ENCODE peak calls at places on chromosome 15, in five cellular contexts. D, Y, O, X and B are unnamed samples. For H3K36me3, the result is how much of the 10 kb centered on the place peaks cover.

GRCh38 chr15:90706394-90707327 is 10.5 kb upstream of the BLM start:
- DNase-seq in X (no peak), D (no peak), Y (no peak), O (no peak), B (no peak)

GRCh38 chr15:22265961-22266360 is 185.6 kb downstream of the OR4M2 start:
- DNase-seq in X (no peak), D (no peak), Y (no peak), O (peak), B (no peak)

GRCh38 chr15:91660174-91660649 is 193.3 kb upstream of the SLCO3A1 start:
- DNase-seq in Y (no peak), D (no peak), O (no peak), X (no peak), B (no peak)

GRCh38 chr15:67945951-67946700 is 106.3 kb upstream of the RNU6-1 start:
- DNase-seq in Y (peak), D (no peak), X (no peak), O (no peak), B (no peak)

GRCh38 chr15:51724673-51725072 is 12.8 kb downstream of the LYSMD2 start:
- DNase-seq in X (no peak), O (no peak), Y (no peak), D (no peak), B (no peak)

GRCh38 chr15:70853270-70853854 is 595 bp downstream of the LARP6 start:
- DNase-seq in O (peak), Y (no peak), X (peak), D (no peak), B (no peak)

GRCh38 chr15:26531489-26531888 is 241.4 kb downstream of the GABRB3 start:
- DNase-seq in Y (no peak), O (no peak), X (no peak), D (no peak), B (no peak)

GRCh38 chr15:73851679-73852078 is 21.7 kb upstream of the TBC1D21 start:
- DNase-seq in D (peak), X (no peak), Y (peak), O (peak), B (peak)

GRCh38 chr15:71275566-71276354 is 160.5 kb downstream of the THSD4 start:
- DNase-seq in O (no peak), D (no peak), X (no peak), Y (no peak), B (no peak)

GRCh38 chr15:92840149-92840548 is 60.0 kb upstream of the CHD2 start:
- DNase-seq in D (no peak), X (no peak), O (no peak), Y (no peak), B (no peak)

GRCh38 chr15:84826369-84826823 is 9.2 kb downstream of the ALPK3 start:
- DNase-seq in X (no peak), Y (no peak), O (no peak), D (peak), B (peak)

GRCh38 chr15:26314577-26314976 is 451.4 kb upstream of the ATP10A start:
- DNase-seq in D (no peak), Y (no peak), X (no peak), O (no peak), B (no peak)

GRCh38 chr15:43266834-43267233 is at the start of gene TGM5:
- DNase-seq in O (no peak), D (peak), Y (no peak), X (no peak), B (no peak)

GRCh38 chr15:92538115-92538514 is 117.5 kb downstream of the FAM174B start:
- DNase-seq in D (no peak), X (no peak), O (no peak), Y (no peak), B (no peak)

GRCh38 chr15:45495588-45495987 is 27.0 kb downstream of the SLC30A4 start:
- DNase-seq in D (no peak), X (no peak), Y (no peak), O (no peak), B (no peak)

GRCh38 chr15:96331942-96332853 is 1.7 kb downstream of the NR2F2 start:
- DNase-seq in O (peak), D (no peak), Y (no peak), X (peak), B (peak)

GRCh38 chr15:77532067-77532710 is 100.5 kb downstream of the LINGO1 start:
- DNase-seq in O (no peak), Y (no peak), D (no peak), X (peak), B (no peak)

GRCh38 chr15:68209735-68210408 is 4.7 kb upstream of the CALML4 start:
- DNase-seq in D (peak), X (no peak), Y (no peak), O (peak), B (no peak)

GRCh38 chr15:58223432-58223831 is 85.3 kb downstream of the AQP9 start:
- DNase-seq in Y (no peak), D (no peak), X (no peak), O (no peak), B (no peak)

GRCh38 chr15:58224068-58224467 is 85.9 kb downstream of the AQP9 start:
- DNase-seq in X (no peak), O (no peak), D (no peak), Y (peak), B (no peak)

GRCh38 chr15:58222698-58223097 is 84.5 kb downstream of the AQP9 start:
- DNase-seq in Y (no peak), O (no peak), X (no peak), D (no peak), B (no peak)

DNA sequence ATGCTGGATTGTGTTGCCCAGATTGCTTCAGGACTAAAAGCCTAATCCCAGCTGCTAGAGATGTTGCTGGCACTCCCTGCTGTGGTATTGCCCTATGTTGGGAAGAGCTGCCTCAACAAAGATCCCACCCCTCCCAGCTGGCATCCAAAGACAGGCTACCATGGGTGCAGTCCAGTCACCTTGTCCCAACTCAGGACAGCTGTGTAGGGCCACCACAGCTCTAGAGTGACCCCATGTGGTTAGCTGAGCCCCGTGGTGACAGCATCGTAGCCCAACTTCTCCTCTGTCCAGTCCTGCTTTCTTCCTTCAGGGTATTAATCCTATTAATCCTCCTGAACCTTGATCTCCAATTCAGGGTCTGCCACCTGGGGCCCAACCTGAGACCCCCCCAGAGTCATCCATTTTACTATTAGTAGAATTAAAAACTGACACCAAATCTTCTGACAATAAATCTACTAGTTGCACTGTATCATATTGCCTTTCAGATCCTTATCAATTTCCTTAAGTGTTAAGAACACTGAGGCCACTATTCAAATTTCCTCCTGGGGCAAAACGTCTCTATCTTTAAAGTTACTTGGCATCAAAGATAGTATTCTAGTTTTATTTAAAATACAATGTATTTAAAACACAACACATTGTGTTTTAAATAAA is 83.5 kb downstream of the AQP9 start:
- DNase-seq in Y (no peak), X (no peak), D (no peak), O (peak), B (no peak)
- TF ChIP-seq CTCF in Y (peak), X (peak), D (peak), O (peak), B (no peak)

GRCh38 chr15:64379216-64379960 is 1.9 kb downstream of the PCLAF start:
- DNase-seq in Y (no peak), D (no peak), O (no peak), X (no peak), B (no peak)

GRCh38 chr15:64383760-64384159 is 2.5 kb upstream of the PCLAF start:
- DNase-seq in D (no peak), O (no peak), X (no peak), Y (no peak), B (no peak)

GRCh38 chr15:64386291-64386690 is 1.3 kb upstream of the TRIP4 start:
- DNase-seq in D (peak), O (no peak), X (no peak), Y (no peak), B (no peak)

DNA sequence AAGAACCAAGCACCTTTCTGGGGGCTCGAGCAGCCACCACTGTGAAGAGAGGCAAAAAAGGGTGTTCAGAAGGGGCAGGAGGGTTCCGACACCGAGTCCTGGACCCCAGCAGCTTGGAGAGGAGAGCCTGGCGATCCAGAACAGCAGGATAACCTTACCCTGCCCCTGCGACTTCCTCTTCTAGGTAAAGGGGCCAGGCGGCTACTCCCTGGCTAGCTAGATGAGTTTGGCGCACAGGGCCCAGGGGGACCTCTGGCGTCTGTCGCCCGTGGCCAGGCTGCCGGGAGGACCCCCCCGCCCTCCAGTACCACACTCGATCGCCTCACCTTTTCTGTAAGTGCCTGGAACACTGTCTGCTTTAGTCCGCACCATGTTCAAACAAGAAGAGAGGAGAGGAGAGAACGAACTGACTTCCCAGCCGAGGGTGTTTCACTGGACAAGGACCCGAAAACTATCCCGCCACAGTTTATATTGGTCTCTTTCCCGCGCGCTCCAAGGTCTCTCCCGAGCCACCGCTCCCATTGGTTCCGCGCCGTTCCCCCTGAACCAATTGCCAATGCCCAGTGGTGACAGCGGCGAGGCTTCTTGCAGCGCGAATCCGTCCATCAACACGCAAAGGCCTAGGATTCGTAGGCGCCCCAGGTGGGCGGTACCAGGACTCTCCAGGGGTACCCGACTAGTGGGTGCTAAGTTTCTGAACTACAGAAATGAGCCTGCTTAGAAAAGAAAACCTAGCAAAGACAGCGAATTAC is at the start of gene PCLAF:
- DNase-seq in X (peak), O (peak), Y (peak), D (peak), B (peak)
- H3K4me3 ChIP-seq in X (peak), O (peak), Y (peak), D (peak), B (peak)

DNA sequence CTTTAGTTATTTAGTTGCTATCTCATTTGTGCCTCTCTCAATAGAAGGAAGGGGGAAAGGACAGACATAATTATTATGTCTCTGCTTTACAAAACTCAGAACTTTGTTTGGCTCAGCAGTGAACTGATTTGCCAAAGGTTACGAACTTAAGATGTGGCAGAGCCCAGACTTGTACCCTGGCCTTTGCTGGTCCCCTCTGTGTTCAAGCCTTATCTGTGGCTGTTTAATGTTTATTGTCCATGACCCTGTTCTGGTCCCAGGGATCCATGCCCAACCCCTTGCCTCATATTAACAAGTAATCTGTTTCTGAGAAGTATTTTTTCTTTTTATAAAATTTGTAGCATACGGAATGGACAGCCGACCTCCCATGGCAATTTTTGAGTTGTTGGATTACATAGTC is 10.7 kb downstream of the SNAPC5 start:
- DNase-seq in X (no peak), O (no peak), D (no peak), Y (no peak), B (no peak)
- H3K36me3 ChIP-seq in X (half or more), O (under half), D (under half), Y (half or more), B (under half)

GRCh38 chr15:38300395-38300794 is 47.8 kb downstream of the SPRED1 start:
- DNase-seq in Y (no peak), O (no peak), X (no peak), D (no peak), B (no peak)

GRCh38 chr15:38308797-38309196 is 56.2 kb downstream of the SPRED1 start:
- DNase-seq in O (no peak), D (no peak), Y (no peak), X (no peak), B (no peak)

GRCh38 chr15:38307251-38307650 is 54.6 kb downstream of the SPRED1 start:
- DNase-seq in Y (no peak), X (no peak), D (no peak), O (no peak), B (no peak)

GRCh38 chr15:38308242-38308641 is 55.6 kb downstream of the SPRED1 start:
- DNase-seq in D (no peak), X (no peak), O (no peak), Y (no peak), B (no peak)

DNA sequence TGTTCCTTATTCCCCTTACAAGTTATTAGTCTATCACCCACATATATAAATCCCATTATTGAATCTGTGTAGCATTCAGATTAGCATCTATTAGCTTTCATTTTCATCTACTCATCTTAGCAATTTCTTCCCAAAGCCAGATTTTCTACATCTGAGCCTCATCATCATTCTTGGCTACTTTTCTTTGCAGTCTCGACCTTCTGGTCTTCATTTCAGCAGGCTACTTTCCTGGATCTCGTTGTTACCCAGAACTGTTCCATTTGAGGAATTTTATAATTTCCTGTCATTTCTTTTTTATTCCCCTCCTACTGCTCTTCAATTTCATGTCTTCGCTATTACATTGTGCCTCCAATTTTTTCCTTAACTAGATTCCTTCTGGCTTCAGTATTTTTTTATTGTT is 51.9 kb downstream of the SPRED1 start:
- DNase-seq in D (no peak), Y (no peak), O (no peak), X (no peak), B (no peak)
- TF ChIP-seq CTCF in D (no peak), Y (no peak), O (no peak), X (no peak), B (no peak)

GRCh38 chr15:74928771-74929198 is 9.1 kb downstream of the COX5A start:
- DNase-seq in Y (no peak), X (no peak), D (no peak), O (no peak), B (no peak)

GRCh38 chr15:74937226-74937601 is 659 bp downstream of the COX5A start:
- DNase-seq in O (no peak), Y (no peak), D (no peak), X (no peak), B (no peak)

GRCh38 chr15:74937602-74938371 is at the start of gene COX5A:
- DNase-seq in D (peak), O (peak), Y (peak), X (peak), B (peak)

GRCh38 chr15:74933573-74933972 is 4.3 kb downstream of the COX5A start:
- DNase-seq in Y (no peak), X (no peak), D (no peak), O (no peak), B (no peak)
- H3K4me3 ChIP-seq in Y (no peak), X (peak), D (no peak), O (no peak), B (no peak)

GRCh38 chr15:63065262-63066234 is 23.0 kb downstream of the TPM1 start:
- DNase-seq in O (no peak), D (no peak), X (no peak), Y (no peak), B (no peak)
- H3K36me3 ChIP-seq in O (under half), D (under half), X (half or more), Y (half or more), B (under half)

GRCh38 chr15:89034305-89034704 is 54.0 kb upstream of the ABHD2 start:
- DNase-seq in X (no peak), Y (no peak), D (no peak), O (no peak), B (no peak)
- TF ChIP-seq CTCF in X (peak), Y (peak), D (peak), O (no peak), B (no peak)